ENCODE peak calls at places on chromosomes 12 and 14, in eight cellular contexts. One of them, this sample, is unnamed.

GRCh38 chr12:58914457-58914856 is 5.8 kb downstream of the LRIG3 start:
- DNase-seq in heart right ventricle: no peak
- DNase-seq in cardiac muscle cell: no peak
- DNase-seq in A549: no peak
- DNase-seq in spleen: no peak
- DNase-seq in AG04450: no peak
- DNase-seq in right lobe of liver: no peak
- DNase-seq in colonic mucosa: no peak
- DNase-seq in this sample: no peak

GRCh38 chr14:32727827-32728226 is 210.9 kb upstream of the NPAS3 start:
- DNase-seq in cardiac muscle cell: no peak
- DNase-seq in right lobe of liver: no peak
- DNase-seq in heart right ventricle: no peak
- DNase-seq in colonic mucosa: no peak
- DNase-seq in spleen: peak; percentile 53
- DNase-seq in A549: no peak
- DNase-seq in AG04450: no peak
- DNase-seq in this sample: no peak

GRCh38 chr12:42023733-42024494 is 120.8 kb downstream of the GXYLT1 start:
- DNase-seq in spleen: peak; percentile 90
- DNase-seq in cardiac muscle cell: peak; percentile 84
- DNase-seq in right lobe of liver: peak; percentile 81
- DNase-seq in colonic mucosa: peak; percentile 67
- DNase-seq in heart right ventricle: peak; percentile 67
- DNase-seq in AG04450: peak; percentile 24
- DNase-seq in A549: peak; percentile 72
- DNase-seq in this sample: no peak

GRCh38 chr14:73633517-73634332 is 11.1 kb upstream of the DNAL1 start:
- DNase-seq in heart right ventricle: peak; percentile 59
- DNase-seq in A549: peak; percentile 77
- DNase-seq in right lobe of liver: peak; percentile 89
- DNase-seq in AG04450: peak; percentile 37
- DNase-seq in colonic mucosa: peak; percentile 74
- DNase-seq in cardiac muscle cell: peak; percentile 71
- DNase-seq in spleen: peak; percentile 87
- DNase-seq in this sample: no peak

GRCh38 chr12:53078425-53079225 is 565 bp downstream of the SPRYD3 start:
- DNase-seq in A549: no peak
- DNase-seq in cardiac muscle cell: no peak
- DNase-seq in colonic mucosa: peak; percentile 60
- DNase-seq in right lobe of liver: no peak
- DNase-seq in spleen: no peak
- DNase-seq in heart right ventricle: no peak
- DNase-seq in AG04450: no peak
- DNase-seq in this sample: peak; percentile 6

GRCh38 chr12:27015730-27016076 is 1.5 kb upstream of the TM7SF3 start:
- DNase-seq in right lobe of liver: no peak
- DNase-seq in A549: peak; percentile 57
- DNase-seq in AG04450: no peak
- DNase-seq in heart right ventricle: no peak
- DNase-seq in spleen: no peak
- DNase-seq in cardiac muscle cell: peak; percentile 28
- DNase-seq in colonic mucosa: no peak
- DNase-seq in this sample: no peak

GRCh38 chr12:74891276-74891675 is 318.4 kb downstream of the KCNC2 start:
- DNase-seq in spleen: no peak
- DNase-seq in right lobe of liver: no peak
- DNase-seq in A549: no peak
- DNase-seq in cardiac muscle cell: no peak
- DNase-seq in colonic mucosa: no peak
- DNase-seq in heart right ventricle: no peak
- DNase-seq in AG04450: no peak
- DNase-seq in this sample: no peak

GRCh38 chr12:120012067-120012621 is 23.1 kb downstream of the BICDL1 start:
- DNase-seq in colonic mucosa: no peak
- DNase-seq in cardiac muscle cell: no peak
- DNase-seq in right lobe of liver: no peak
- DNase-seq in heart right ventricle: no peak
- DNase-seq in spleen: no peak
- DNase-seq in A549: peak; percentile 78
- DNase-seq in AG04450: no peak
- DNase-seq in this sample: no peak

GRCh38 chr14:74980746-74981661 is 21.7 kb upstream of the EIF2B2 start:
- DNase-seq in AG04450: no peak
- DNase-seq in right lobe of liver: no peak
- DNase-seq in heart right ventricle: no peak
- DNase-seq in spleen: no peak
- DNase-seq in cardiac muscle cell: peak; percentile 33
- DNase-seq in A549: no peak
- DNase-seq in colonic mucosa: no peak
- DNase-seq in this sample: no peak

GRCh38 chr14:93619176-93619793 is 169.0 kb downstream of the PRIMA1 start:
- DNase-seq in heart right ventricle: peak; percentile 45
- DNase-seq in A549: peak; percentile 62
- DNase-seq in cardiac muscle cell: peak; percentile 77
- DNase-seq in colonic mucosa: peak; percentile 24
- DNase-seq in spleen: no peak
- DNase-seq in AG04450: no peak
- DNase-seq in right lobe of liver: no peak
- DNase-seq in this sample: no peak

GRCh38 chr12:60265741-60266140 is 669.9 kb downstream of the SLC16A7 start:
- DNase-seq in colonic mucosa: no peak
- DNase-seq in right lobe of liver: no peak
- DNase-seq in heart right ventricle: no peak
- DNase-seq in A549: peak; percentile 51
- DNase-seq in AG04450: no peak
- DNase-seq in spleen: no peak
- DNase-seq in cardiac muscle cell: no peak
- DNase-seq in this sample: no peak

GRCh38 chr14:51400142-51400541 is 160.1 kb downstream of the TMX1 start:
- DNase-seq in spleen: no peak
- DNase-seq in right lobe of liver: no peak
- DNase-seq in heart right ventricle: no peak
- DNase-seq in AG04450: no peak
- DNase-seq in A549: no peak
- DNase-seq in colonic mucosa: no peak
- DNase-seq in cardiac muscle cell: no peak
- DNase-seq in this sample: no peak

GRCh38 chr14:72906879-72907278 is 13.0 kb upstream of the DPF3 start:
- DNase-seq in A549: no peak
- DNase-seq in spleen: no peak
- DNase-seq in cardiac muscle cell: no peak
- DNase-seq in colonic mucosa: peak; percentile 31
- DNase-seq in heart right ventricle: no peak
- DNase-seq in AG04450: no peak
- DNase-seq in right lobe of liver: no peak
- DNase-seq in this sample: no peak

GRCh38 chr14:24437020-24437735 is 5.4 kb downstream of the SDR39U1 start:
- DNase-seq in spleen: no peak
- DNase-seq in AG04450: no peak
- DNase-seq in cardiac muscle cell: no peak
- DNase-seq in colonic mucosa: no peak
- DNase-seq in right lobe of liver: no peak
- DNase-seq in A549: no peak
- DNase-seq in heart right ventricle: no peak
- DNase-seq in this sample: no peak

GRCh38 chr12:104263026-104263425 is 40.5 kb upstream of the EID3 start:
- DNase-seq in heart right ventricle: no peak
- DNase-seq in A549: no peak
- DNase-seq in AG04450: no peak
- DNase-seq in right lobe of liver: no peak
- DNase-seq in cardiac muscle cell: no peak
- DNase-seq in spleen: no peak
- DNase-seq in colonic mucosa: no peak
- DNase-seq in this sample: no peak

GRCh38 chr12:104258476-104259067 is 43.0 kb downstream of the TXNRD1 start:
- DNase-seq in cardiac muscle cell: no peak
- DNase-seq in colonic mucosa: no peak
- DNase-seq in spleen: no peak
- DNase-seq in heart right ventricle: no peak
- DNase-seq in right lobe of liver: no peak
- DNase-seq in A549: no peak
- DNase-seq in AG04450: no peak
- DNase-seq in this sample: no peak

GRCh38 chr12:104263580-104264358 is 39.8 kb upstream of the EID3 start:
- DNase-seq in A549: no peak
- DNase-seq in AG04450: no peak
- DNase-seq in heart right ventricle: no peak
- DNase-seq in cardiac muscle cell: no peak
- DNase-seq in colonic mucosa: no peak
- DNase-seq in right lobe of liver: no peak
- DNase-seq in spleen: no peak
- DNase-seq in this sample: no peak

DNA sequence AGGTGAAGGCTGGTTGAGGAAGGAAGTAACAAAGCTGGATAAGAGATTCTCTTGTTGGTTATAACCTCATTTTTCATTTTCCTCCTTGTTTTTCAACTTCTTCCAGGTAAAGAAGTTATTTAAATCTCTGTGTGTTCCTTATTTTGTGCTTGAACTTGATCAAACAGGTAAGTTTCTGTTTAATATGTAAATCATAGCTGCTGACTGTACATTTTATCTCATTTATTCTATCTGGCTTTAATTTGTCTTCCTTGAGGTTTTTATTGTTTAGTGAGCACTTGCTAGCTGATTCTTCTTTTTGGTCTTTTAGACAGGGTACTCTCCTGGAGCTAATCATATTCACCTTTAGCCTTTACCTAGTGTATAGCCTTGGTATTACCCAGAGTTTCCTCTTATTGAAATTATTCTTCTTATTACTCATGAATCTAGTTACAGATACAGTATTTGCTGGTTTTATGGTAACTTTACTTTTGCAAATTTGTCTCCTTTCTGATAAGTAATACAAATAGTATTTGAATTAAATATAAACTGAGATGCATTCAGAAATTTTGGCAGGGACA is 42.4 kb downstream of the TXNRD1 start:
- DNase-seq in cardiac muscle cell: no peak
- DNase-seq in heart right ventricle: no peak
- DNase-seq in colonic mucosa: no peak
- DNase-seq in right lobe of liver: no peak
- DNase-seq in spleen: no peak
- DNase-seq in A549: no peak
- DNase-seq in AG04450: no peak
- DNase-seq in this sample: no peak
- TF ChIP-seq CTCF in cardiac muscle cell: no peak
- TF ChIP-seq CTCF in heart right ventricle: no peak
- TF ChIP-seq CTCF in colonic mucosa: no peak
- TF ChIP-seq CTCF in right lobe of liver: no peak
- TF ChIP-seq CTCF in spleen: no peak
- TF ChIP-seq CTCF in A549: no peak
- TF ChIP-seq CTCF in AG04450: no peak
- TF ChIP-seq CTCF in this sample: no peak

DNA sequence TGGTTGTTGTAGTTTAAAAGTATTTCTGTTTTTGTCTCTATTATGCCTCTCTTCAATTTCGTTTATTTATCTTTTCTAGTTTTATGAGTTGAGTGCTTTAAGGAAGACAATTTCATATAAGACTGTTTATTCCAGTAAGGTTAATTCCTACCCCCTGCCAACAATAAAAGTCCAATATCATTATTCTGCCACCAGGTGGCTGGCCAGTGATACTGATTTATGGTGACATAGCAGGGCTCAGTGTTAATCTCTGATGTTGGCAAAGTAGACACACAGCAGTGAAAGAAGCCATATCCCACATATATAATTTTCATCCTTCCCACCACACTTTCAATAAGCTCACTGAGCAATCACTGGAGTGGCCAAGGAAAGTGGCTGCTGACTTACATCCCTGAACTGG is 69.0 kb upstream of the BMP4 start:
- DNase-seq in A549: peak; percentile 41
- DNase-seq in cardiac muscle cell: no peak
- DNase-seq in spleen: no peak
- DNase-seq in AG04450: no peak
- DNase-seq in right lobe of liver: no peak
- DNase-seq in colonic mucosa: no peak
- DNase-seq in heart right ventricle: peak; percentile 3
- DNase-seq in this sample: no peak
- TF ChIP-seq CTCF in A549: peak; percentile 42
- TF ChIP-seq CTCF in cardiac muscle cell: peak; percentile 49
- TF ChIP-seq CTCF in spleen: no peak
- TF ChIP-seq CTCF in AG04450: peak; percentile 46
- TF ChIP-seq CTCF in right lobe of liver: peak; percentile 43
- TF ChIP-seq CTCF in colonic mucosa: no peak
- TF ChIP-seq CTCF in heart right ventricle: peak; percentile 42
- TF ChIP-seq CTCF in this sample: peak; percentile 77

DNA sequence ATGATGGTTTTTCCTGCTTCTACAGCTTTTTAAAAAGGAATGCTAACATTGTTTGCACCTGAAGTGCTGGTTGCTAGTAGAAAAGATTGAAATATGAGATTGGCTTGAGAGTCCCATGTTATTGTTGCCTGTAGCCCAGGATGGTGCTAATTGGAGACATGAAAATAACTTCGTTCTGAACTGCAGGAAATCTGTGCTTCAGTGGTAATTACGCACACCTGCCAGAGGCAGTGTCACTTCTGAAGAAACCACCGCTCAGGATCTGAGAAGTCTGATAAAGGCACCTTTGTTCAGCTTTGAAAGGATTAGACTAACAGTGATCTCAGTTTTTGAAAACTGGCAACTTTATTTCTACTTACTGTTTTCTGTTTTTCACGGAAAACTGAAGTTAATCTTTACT is 15.5 kb upstream of the ATP6V0A2 start:
- DNase-seq in heart right ventricle: no peak
- DNase-seq in cardiac muscle cell: no peak
- DNase-seq in right lobe of liver: no peak
- DNase-seq in A549: no peak
- DNase-seq in spleen: no peak
- DNase-seq in AG04450: no peak
- DNase-seq in colonic mucosa: no peak
- DNase-seq in this sample: no peak
- TF ChIP-seq CTCF in heart right ventricle: no peak
- TF ChIP-seq CTCF in cardiac muscle cell: no peak
- TF ChIP-seq CTCF in right lobe of liver: no peak
- TF ChIP-seq CTCF in A549: no peak
- TF ChIP-seq CTCF in spleen: no peak
- TF ChIP-seq CTCF in AG04450: no peak
- TF ChIP-seq CTCF in colonic mucosa: no peak
- TF ChIP-seq CTCF in this sample: no peak

DNA sequence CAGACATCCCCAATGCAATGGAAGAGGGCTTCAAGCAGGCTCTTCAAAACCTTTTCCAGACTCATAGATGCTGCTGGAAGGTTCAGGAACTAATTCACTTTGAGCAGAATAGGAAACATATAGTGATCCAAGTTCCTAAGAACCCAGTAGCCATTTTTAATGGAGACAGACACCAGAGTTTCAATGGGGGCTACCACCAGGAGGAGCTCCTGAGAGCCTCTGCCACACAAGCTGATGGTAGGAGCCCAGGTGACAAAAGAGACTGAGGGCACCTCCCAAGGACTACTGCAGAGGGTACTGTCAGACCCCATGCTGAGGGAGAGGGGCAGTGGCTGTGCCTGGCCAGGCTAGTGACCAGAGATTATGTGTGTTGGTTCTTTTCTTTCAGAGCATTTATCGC is 45.9 kb downstream of the IFNG start:
- DNase-seq in A549: peak; percentile 17
- DNase-seq in AG04450: no peak
- DNase-seq in right lobe of liver: no peak
- DNase-seq in cardiac muscle cell: no peak
- DNase-seq in colonic mucosa: peak; percentile 29
- DNase-seq in heart right ventricle: no peak
- DNase-seq in spleen: no peak
- DNase-seq in this sample: no peak
- TF ChIP-seq CTCF in A549: no peak
- TF ChIP-seq CTCF in AG04450: peak; percentile 25
- TF ChIP-seq CTCF in right lobe of liver: no peak
- TF ChIP-seq CTCF in cardiac muscle cell: peak; percentile 25
- TF ChIP-seq CTCF in colonic mucosa: no peak
- TF ChIP-seq CTCF in heart right ventricle: no peak
- TF ChIP-seq CTCF in spleen: no peak
- TF ChIP-seq CTCF in this sample: peak; percentile 35

This sample was measured in chondrocyte.